ENCODE peak calls at places on chromosomes 3 and 15, in five cellular contexts. X, H, A, D and Y are unnamed samples.

GRCh38 chr15:74384566-74385441 is 17.4 kb upstream of the CYP11A1 start:
- DNase-seq in H (no peak), A (no peak), X (no peak), D (peak), Y (no peak)

GRCh38 chr15:69154026-69154425 is 6.4 kb upstream of the GLCE start:
- DNase-seq in X (no peak), A (no peak), H (no peak), D (peak), Y (no peak)

GRCh38 chr3:134952372-134952771 is 157.3 kb downstream of the EPHB1 start:
- DNase-seq in H (no peak), A (no peak), D (no peak), X (no peak), Y (no peak)

GRCh38 chr3:177122183-177122856 is 75.0 kb downstream of the TBL1XR1 start:
- DNase-seq in X (no peak), H (no peak), A (no peak), D (no peak), Y (no peak)

GRCh38 chr3:114839476-114839875 is 307.6 kb downstream of the ZBTB20 start:
- DNase-seq in D (no peak), X (no peak), A (no peak), H (no peak), Y (no peak)

GRCh38 chr3:30672959-30673358 is 66.6 kb downstream of the TGFBR2 start:
- DNase-seq in D (no peak), H (no peak), X (no peak), A (no peak), Y (no peak)

GRCh38 chr3:66851894-66852613 is 146.1 kb upstream of the KBTBD8 start:
- DNase-seq in D (no peak), H (no peak), A (no peak), X (no peak), Y (no peak)

GRCh38 chr15:70870066-70870465 is 16.1 kb upstream of the LARP6 start:
- DNase-seq in A (no peak), X (no peak), D (no peak), H (no peak), Y (no peak)

GRCh38 chr3:76107935-76108570 is 322.7 kb upstream of the ZNF717 start:
- DNase-seq in D (peak), H (no peak), A (no peak), X (no peak), Y (no peak)

GRCh38 chr15:95325763-95326688 is 1004.5 kb upstream of the NR2F2 start:
- DNase-seq in H (no peak), A (no peak), D (no peak), X (no peak), Y (no peak)

GRCh38 chr15:82165948-82166376 is 96.6 kb downstream of the EFL1 start:
- DNase-seq in D (no peak), X (no peak), A (no peak), H (no peak), Y (no peak)

GRCh38 chr3:57919987-57920386 is 88.2 kb upstream of the FLNB start:
- DNase-seq in A (no peak), D (no peak), H (no peak), X (no peak), Y (no peak)

GRCh38 chr15:31752363-31752762 is 278.0 kb upstream of the CHRNA7 start:
- DNase-seq in D (peak), A (no peak), H (no peak), X (no peak), Y (no peak)

GRCh38 chr15:58962662-58963565 is 24.5 kb upstream of the RNF111 start:
- DNase-seq in X (no peak), H (no peak), D (peak), A (no peak), Y (no peak)

GRCh38 chr3:105594219-105594618 is 227.5 kb downstream of the ALCAM start:
- DNase-seq in D (peak), X (no peak), A (no peak), H (no peak), Y (no peak)

GRCh38 chr15:90600954-90601353 is 71.2 kb downstream of the CRTC3 start:
- DNase-seq in H (no peak), X (no peak), A (no peak), D (no peak), Y (no peak)

GRCh38 chr3:177111541-177111949 is 85.7 kb downstream of the TBL1XR1 start:
- DNase-seq in H (no peak), X (no peak), D (peak), A (no peak), Y (no peak)

GRCh38 chr3:69925506-69925905 is 74.0 kb upstream of the SAMMSON start:
- DNase-seq in D (no peak), H (no peak), A (no peak), X (no peak), Y (no peak)

GRCh38 chr3:172101107-172101506 is 61.7 kb downstream of the FNDC3B start:
- DNase-seq in A (no peak), H (no peak), X (no peak), D (no peak), Y (no peak)

GRCh38 chr3:121834079-121834730 is 655 bp downstream of the IQCB1 start:
- DNase-seq in X (no peak), D (peak), A (no peak), H (no peak), Y (no peak)

GRCh38 chr15:88779944-88780343 is 23.3 kb upstream of the ACAN start:
- DNase-seq in H (no peak), A (no peak), X (no peak), D (no peak), Y (no peak)

GRCh38 chr3:128497305-128498126 is 4.5 kb upstream of the GATA2 start:
- DNase-seq in D (no peak), A (peak), H (peak), X (peak), Y (peak)

GRCh38 chr3:23859012-23859743 is 53.4 kb downstream of the UBE2E1 start:
- DNase-seq in X (no peak), A (no peak), H (no peak), D (peak), Y (no peak)

GRCh38 chr3:131821376-131821775 is 213.4 kb downstream of the CPNE4 start:
- DNase-seq in A (no peak), X (no peak), D (no peak), H (no peak), Y (no peak)

GRCh38 chr3:155282416-155283091 is 10.9 kb downstream of the STRIT1 start:
- DNase-seq in X (no peak), H (no peak), A (no peak), D (no peak), Y (no peak)

GRCh38 chr3:27737091-27737490 is 15.0 kb upstream of the EOMES start:
- DNase-seq in H (no peak), A (no peak), X (no peak), D (no peak), Y (no peak)

GRCh38 chr3:27746838-27747237 is 24.7 kb upstream of the EOMES start:
- DNase-seq in A (no peak), H (no peak), D (no peak), X (no peak), Y (no peak)

GRCh38 chr3:27740854-27741253 is 18.7 kb upstream of the EOMES start:
- DNase-seq in D (no peak), A (no peak), H (no peak), X (no peak), Y (no peak)
- TF ChIP-seq CTCF in D (no peak), A (no peak), H (no peak), X (no peak), Y (no peak)

GRCh38 chr3:81531846-81532245 is 229.6 kb downstream of the GBE1 start:
- DNase-seq in A (no peak), X (no peak), D (no peak), H (no peak), Y (no peak)
- TF ChIP-seq CTCF in A (no peak), X (no peak), D (no peak), H (no peak), Y (no peak)

GRCh38 chr3:11735638-11736037 is 91.9 kb upstream of the VGLL4 start:
- DNase-seq in H (no peak), X (no peak), A (no peak), D (no peak), Y (no peak)
- TF ChIP-seq CTCF in H (no peak), X (no peak), A (no peak), D (no peak), Y (no peak)

GRCh38 chr3:169619793-169620192 is 43.7 kb downstream of the MECOM start:
- DNase-seq in D (no peak), H (no peak), A (no peak), X (no peak), Y (no peak)
- TF ChIP-seq CTCF in D (no peak), H (peak), A (peak), X (no peak), Y (no peak)